ENCODE peak calls at places on chromosome 15, in seven cellular contexts. Y is H1, B is GM12878, S is endothelial cell of umbilical vein, M is IMR-90, N is K562, V is HCT116. X is an unnamed sample.

GRCh38 chr15:66411190-66411589 is 24.5 kb downstream of the MAP2K1 start:
- DNase-seq in Y (no peak), B (no peak), S (no peak), M (no peak), N (no peak), V (no peak), X (no peak)

GRCh38 chr15:74788716-74789151 is 6.9 kb downstream of the CSK start:
- DNase-seq in Y (no peak), B (peak), S (no peak), M (no peak), N (no peak), V (no peak), X (no peak)

GRCh38 chr15:31325432-31325975 is 1.1 kb upstream of the KLF13 start:
- DNase-seq in Y (no peak), B (no peak), S (no peak), M (peak), N (peak), V (no peak), X (peak)

GRCh38 chr15:68585574-68586273 is 6.9 kb downstream of the CORO2B start:
- DNase-seq in Y (no peak), B (no peak), S (no peak), M (no peak), N (no peak), V (no peak), X (no peak)

GRCh38 chr15:89912145-89912673 is 543 bp downstream of the ARPIN start:
- DNase-seq in Y (no peak), B (no peak), S (peak), M (no peak), N (no peak), V (no peak), X (peak)

GRCh38 chr15:46331546-46331945 is 696.7 kb downstream of the SQOR start:
- DNase-seq in Y (no peak), B (no peak), S (no peak), M (no peak), N (no peak), V (no peak), X (no peak)

GRCh38 chr15:101446527-101447167 is 42.9 kb downstream of the PCSK6 start:
- DNase-seq in Y (no peak), B (no peak), S (no peak), M (no peak), N (no peak), V (no peak), X (peak)

GRCh38 chr15:35013370-35013769 is 25.3 kb upstream of the ZNF770 start:
- DNase-seq in Y (no peak), B (no peak), S (no peak), M (peak), N (no peak), V (no peak), X (no peak)

GRCh38 chr15:65086680-65087111 is 10.2 kb downstream of the KBTBD13 start:
- DNase-seq in Y (no peak), B (no peak), S (peak), M (no peak), N (no peak), V (no peak), X (no peak)

GRCh38 chr15:52422001-52422400 is 106.7 kb downstream of the MYO5A start:
- DNase-seq in Y (no peak), B (no peak), S (no peak), M (peak), N (no peak), V (no peak), X (no peak)

GRCh38 chr15:73388256-73388781 is 19.6 kb upstream of the HCN4 start:
- DNase-seq in Y (no peak), B (no peak), S (no peak), M (peak), N (no peak), V (peak), X (peak)

GRCh38 chr15:92069308-92070244 is 216.1 kb downstream of the SLCO3A1 start:
- DNase-seq in Y (no peak), B (peak), S (peak), M (peak), N (no peak), V (peak), X (peak)

GRCh38 chr15:67149859-67150824 is 84.7 kb downstream of the SMAD3 start:
- DNase-seq in Y (no peak), B (peak), S (peak), M (peak), N (peak), V (peak), X (peak)

GRCh38 chr15:66014639-66015182 is 145.4 kb downstream of the RAB11A start:
- DNase-seq in Y (no peak), B (no peak), S (no peak), M (no peak), N (no peak), V (no peak), X (no peak)

GRCh38 chr15:74302821-74303359 is 64.6 kb downstream of the CYP11A1 start:
- DNase-seq in Y (peak), B (no peak), S (peak), M (no peak), N (peak), V (no peak), X (peak)

GRCh38 chr15:68316061-68316804 is 38.7 kb downstream of the FEM1B start:
- DNase-seq in Y (no peak), B (no peak), S (peak), M (no peak), N (peak), V (no peak), X (peak)

DNA sequence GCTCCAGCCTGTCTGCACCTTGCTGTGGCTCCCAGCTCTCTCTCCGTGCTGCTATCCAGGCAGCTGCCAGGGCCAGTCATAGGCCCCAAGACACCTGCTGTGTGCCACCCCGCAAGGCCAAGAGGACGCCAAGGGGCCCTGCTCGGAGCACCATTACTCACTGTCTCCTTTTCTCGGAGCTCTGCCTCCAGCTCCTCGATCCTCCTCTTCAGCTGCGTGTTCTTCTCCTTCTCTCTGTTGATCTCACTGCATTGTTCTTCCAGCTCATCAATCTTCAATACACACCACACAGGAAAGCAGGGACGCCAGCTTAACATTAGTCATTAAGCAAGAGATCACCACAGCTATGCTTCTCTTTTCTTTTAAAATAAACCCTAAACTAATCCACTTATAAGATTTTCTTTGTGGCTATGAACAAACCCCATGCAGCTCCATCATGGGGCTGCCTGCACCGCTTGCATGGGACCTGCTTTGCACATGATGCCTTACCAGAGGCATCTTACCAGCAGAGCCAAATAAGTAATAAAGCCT is 42.6 kb downstream of the WHAMM start:
- DNase-seq in Y (no peak), B (no peak), S (no peak), M (peak), N (no peak), V (no peak), X (no peak)
- H3K4me2 ChIP-seq in Y (no peak), B (no peak), S (no peak), M (no peak), N (no peak), V (no peak), X (no peak)

DNA sequence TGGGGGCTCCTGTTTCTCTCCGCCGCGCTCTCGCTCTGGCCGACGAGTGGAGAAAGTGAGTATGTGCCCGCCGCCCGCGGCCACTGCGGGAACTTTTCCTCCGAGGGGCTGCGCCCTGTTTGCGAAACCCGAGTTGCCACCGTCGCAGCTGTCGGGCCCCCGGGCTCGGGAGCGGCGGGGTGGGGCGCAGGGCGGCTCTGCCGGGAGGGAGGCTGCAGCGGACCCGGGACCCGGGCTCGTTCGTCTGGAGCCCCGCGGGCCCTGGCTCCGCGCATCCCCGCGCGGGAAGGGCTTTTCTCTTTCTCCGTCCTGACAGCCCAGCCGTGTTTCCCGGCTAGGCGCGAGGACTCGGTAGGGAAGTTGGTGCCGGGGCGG is 1.3 kb downstream of the IGF1R start:
- DNase-seq in Y (no peak), B (no peak), S (peak), M (no peak), N (no peak), V (no peak), X (no peak)
- H2AFZ ChIP-seq in Y (no peak), B (no peak), S (no peak), M (peak), N (no peak), V (no peak), X (peak)

DNA sequence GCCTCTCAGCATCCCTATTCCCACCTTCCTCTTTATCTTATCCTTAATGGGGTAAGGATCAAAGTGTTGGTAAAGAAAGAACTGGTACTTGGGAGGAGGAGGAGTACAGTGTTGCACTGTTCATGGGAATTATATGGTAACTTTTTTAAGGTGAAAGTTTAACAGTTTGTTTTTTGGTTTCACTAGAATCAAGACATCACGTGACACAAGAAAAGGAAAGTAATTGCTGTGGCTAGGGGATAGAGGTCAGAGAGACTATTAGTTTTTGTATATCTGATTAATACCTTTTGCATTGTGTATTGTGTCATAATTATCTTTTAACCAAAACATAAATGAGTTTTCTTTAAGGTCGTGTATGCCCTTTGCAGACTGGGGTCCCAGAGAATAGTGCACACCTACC is 23.5 kb upstream of the SLC24A5 start:
- DNase-seq in Y (no peak), B (no peak), S (no peak), M (no peak), N (no peak), V (no peak), X (no peak)
- TF ChIP-seq CTCF in Y (no peak), B (no peak), S (no peak), M (no peak), N (no peak), V (no peak), X (no peak)

GRCh38 chr15:58331562-58331902 is 100.3 kb upstream of the LIPC start:
- DNase-seq in Y (no peak), B (no peak), S (no peak), M (no peak), N (no peak), V (no peak), X (no peak)
- H3K4me2 ChIP-seq in Y (no peak), B (peak), S (peak), M (peak), N (peak), V (peak), X (peak)

DNA sequence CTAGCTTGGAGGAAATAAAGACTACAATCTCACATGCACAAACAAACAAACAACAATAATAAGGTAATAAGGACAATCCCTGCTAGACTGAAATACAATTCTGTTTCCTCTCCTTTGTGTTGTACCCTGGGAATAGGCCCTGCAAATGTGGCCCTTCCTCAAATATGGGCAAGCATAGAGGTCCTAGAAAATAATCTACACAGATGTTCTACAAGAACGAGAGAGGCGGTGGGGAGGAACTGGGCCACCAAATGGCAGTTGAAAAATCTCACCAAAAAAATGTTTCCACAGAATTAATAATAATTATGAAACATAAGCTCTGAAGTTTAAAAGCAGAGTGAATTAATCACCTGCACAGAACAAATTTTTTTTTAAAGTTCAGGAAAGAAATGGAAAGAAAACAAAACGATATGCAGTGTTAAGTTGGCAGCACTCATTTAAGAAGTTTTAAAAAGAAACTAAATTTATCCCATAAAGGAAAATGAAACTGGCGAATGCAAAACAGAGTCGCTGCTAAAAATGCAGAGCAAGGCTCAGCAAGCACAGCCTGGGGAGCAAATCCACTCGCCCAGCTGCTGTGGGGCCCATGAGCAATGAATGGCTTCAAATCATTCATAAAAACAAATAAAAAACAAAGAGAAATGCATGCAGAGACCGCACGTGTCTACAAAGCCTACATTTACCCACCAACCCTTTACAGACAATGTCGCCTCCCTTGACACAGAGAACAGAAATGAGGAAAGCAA is 475.4 kb downstream of the OCA2 start:
- DNase-seq in Y (no peak), B (no peak), S (no peak), M (no peak), N (no peak), V (no peak), X (no peak)
- H2AFZ ChIP-seq in Y (peak), B (no peak), S (no peak), M (no peak), N (no peak), V (no peak), X (no peak)

GRCh38 chr15:86231864-86232801 is 152.5 kb downstream of the AGBL1 start:
- DNase-seq in Y (no peak), B (no peak), S (no peak), M (no peak), N (no peak), V (no peak), X (peak)
- TF ChIP-seq CTCF in Y (peak), B (peak), S (no peak), M (peak), N (peak), V (peak), X (peak)